ENCODE peak calls at places on chromosome 14, in seven cellular contexts. D, T, Y, K, O, Z and J are unnamed samples.

GRCh38 chr14:98915625-98916024 is 356.4 kb downstream of the BCL11B start:
- DNase-seq in O (no peak), Z (no peak), K (no peak), D (no peak), T (no peak), Y (no peak), J (no peak)

GRCh38 chr14:24959791-24960331 is 90.1 kb downstream of the STXBP6 start:
- DNase-seq in K (no peak), T (no peak), D (no peak), Z (no peak), Y (peak; percentile 60), O (no peak), J (no peak)

GRCh38 chr14:91038439-91038838 is 22.0 kb downstream of the RPS6KA5 start:
- DNase-seq in Z (no peak), K (peak; percentile 10), D (no peak), T (no peak), Y (no peak), O (no peak), J (no peak)

GRCh38 chr14:68191567-68192321 is 372.2 kb downstream of the RAD51B start:
- DNase-seq in Z (no peak), T (no peak), O (peak; percentile 44), Y (peak; percentile 67), K (no peak), D (no peak), J (no peak)

GRCh38 chr14:65224799-65225198 is 122.5 kb upstream of the MAX start:
- DNase-seq in Y (no peak), D (peak; percentile 51), T (no peak), K (no peak), O (no peak), Z (no peak), J (no peak)

GRCh38 chr14:91063119-91063518 is 2.7 kb upstream of the RPS6KA5 start:
- DNase-seq in D (no peak), T (no peak), O (peak; percentile 38), Z (peak; percentile 51), K (no peak), Y (no peak), J (peak; percentile 25)

GRCh38 chr14:93963692-93964091 is 12.7 kb downstream of the ASB2 start:
- DNase-seq in Z (no peak), T (no peak), O (no peak), D (no peak), Y (no peak), K (no peak), J (no peak)

GRCh38 chr14:21022686-21023085 is 2.2 kb downstream of the NDRG2 start:
- DNase-seq in O (no peak), K (no peak), T (no peak), Z (no peak), Y (no peak), D (no peak), J (no peak)

GRCh38 chr14:64234877-64235651 is 59.1 kb downstream of the ESR2 start:
- DNase-seq in O (no peak), D (no peak), Y (no peak), T (no peak), Z (no peak), K (no peak), J (no peak)